ENCODE peak calls at places on chromosomes 12 and 14, in nine cellular contexts. C is AG09319, Y is CD14-positive monocyte, R is GM12864, N is endothelial cell, O is left ventricle myocardium inferior, A is cardiac fibroblast, S is Peyer's patch, H is type B pancreatic cell. F is an unnamed sample.

GRCh38 chr12:132416827-132417226 is 73.1 kb upstream of the FBRSL1 start:
- DNase-seq in C (no peak), Y (no peak), R (no peak), N (no peak), O (no peak), A (no peak), S (no peak), H (no peak), F (no peak)

GRCh38 chr12:95548056-95548538 is 3.2 kb downstream of the USP44 start:
- DNase-seq in C (no peak), Y (no peak), R (no peak), N (peak), O (peak), A (no peak), S (no peak), H (peak), F (peak)

GRCh38 chr12:95837240-95838038 is 21.3 kb upstream of the SNRPF start:
- DNase-seq in C (no peak), Y (no peak), R (no peak), N (no peak), O (no peak), A (no peak), S (no peak), H (no peak), F (no peak)

GRCh38 chr12:54624316-54625279 is 10.1 kb downstream of the LACRT start:
- DNase-seq in C (no peak), Y (no peak), R (no peak), N (no peak), O (no peak), A (peak), S (no peak), H (no peak), F (no peak)

GRCh38 chr14:36516719-36517241 is 3.3 kb downstream of the NKX2-1 start:
- DNase-seq in C (no peak), Y (no peak), R (no peak), N (no peak), O (no peak), A (no peak), S (no peak), H (no peak), F (no peak)

GRCh38 chr14:104473244-104473565 is 106.4 kb upstream of the C14orf180 start:
- DNase-seq in C (no peak), Y (no peak), R (no peak), N (no peak), O (no peak), A (no peak), S (no peak), H (no peak), F (no peak)

GRCh38 chr14:42459171-42459685 is 852.6 kb downstream of the LRFN5 start:
- DNase-seq in C (no peak), Y (no peak), R (no peak), N (no peak), O (no peak), A (no peak), S (no peak), H (no peak), F (no peak)

GRCh38 chr12:12216349-12217017 is 50.4 kb downstream of the LRP6 start:
- DNase-seq in C (no peak), Y (no peak), R (no peak), N (no peak), O (no peak), A (no peak), S (no peak), H (no peak), F (no peak)

GRCh38 chr12:32765906-32766305 is 10.2 kb upstream of the YARS2 start:
- DNase-seq in C (peak), Y (no peak), R (no peak), N (no peak), O (no peak), A (peak), S (no peak), H (no peak), F (no peak)

GRCh38 chr14:95319312-95320075 is at the start of gene CLMN:
- DNase-seq in C (no peak), Y (peak), R (no peak), N (peak), O (peak), A (peak), S (peak), H (no peak), F (peak)

GRCh38 chr12:105321125-105321524 is 9.4 kb upstream of the C12orf75 start:
- DNase-seq in C (no peak), Y (no peak), R (no peak), N (no peak), O (no peak), A (no peak), S (no peak), H (no peak), F (no peak)
- TF ChIP-seq CTCF in C (no peak), Y (no peak), R (peak), N (no peak), O (no peak), A (no peak), S (peak), H (no peak), F (no peak)

GRCh38 chr12:43462741-43463140 is 89.3 kb downstream of the ADAMTS20 start:
- DNase-seq in C (no peak), Y (no peak), R (no peak), N (no peak), O (no peak), A (no peak), S (no peak), H (no peak), F (no peak)
- TF ChIP-seq CTCF in C (no peak), Y (no peak), R (no peak), N (no peak), O (no peak), A (no peak), S (no peak), H (no peak), F (no peak)

DNA sequence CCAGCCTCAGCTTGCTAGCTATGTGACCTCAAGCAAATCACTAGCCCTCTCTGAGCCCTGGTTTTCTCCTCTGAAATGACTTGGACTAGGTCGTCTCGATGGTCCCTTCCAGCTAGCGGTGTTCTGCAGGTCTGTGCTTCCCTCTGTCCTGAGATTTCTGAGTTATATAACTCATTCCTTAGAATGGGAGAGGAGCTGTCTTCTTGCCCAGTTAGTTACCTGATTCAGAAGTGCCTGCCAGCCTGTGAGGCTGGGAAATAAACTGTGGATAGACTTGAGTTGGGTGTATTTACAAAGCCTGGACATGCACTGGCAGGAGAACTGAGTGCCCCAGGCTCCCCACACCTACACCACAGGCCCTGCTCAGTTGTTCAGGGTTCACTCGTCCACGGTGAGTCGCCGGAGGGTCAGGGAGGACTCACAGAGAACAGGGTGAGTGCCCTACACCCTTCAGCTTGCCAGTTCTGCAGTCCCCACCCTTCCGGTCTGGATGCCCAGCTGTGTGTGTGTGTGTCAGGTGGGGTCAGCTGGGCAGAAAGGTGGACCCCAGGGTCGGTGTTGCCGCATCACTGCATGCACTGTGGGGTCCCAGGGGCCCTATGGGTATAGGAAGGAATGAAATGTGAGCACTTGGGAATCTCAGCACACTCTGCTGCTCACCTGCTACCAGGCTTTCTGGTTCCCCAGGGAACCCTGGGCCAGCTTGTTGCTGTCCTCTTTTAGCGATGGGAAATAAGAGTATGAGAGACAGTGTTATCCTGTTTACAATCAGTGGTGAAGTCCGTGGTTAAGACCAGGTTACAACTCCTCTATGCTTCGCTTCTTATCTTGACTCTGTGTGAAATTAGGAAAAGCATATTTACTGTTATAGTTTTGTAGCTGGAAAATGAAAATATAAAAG is 348.2 kb downstream of the DPF3 start:
- DNase-seq in C (no peak), Y (no peak), R (no peak), N (no peak), O (no peak), A (no peak), S (peak), H (no peak), F (no peak)
- TF ChIP-seq CTCF in C (no peak), Y (no peak), R (no peak), N (no peak), O (no peak), A (no peak), S (no peak), H (no peak), F (no peak)

GRCh38 chr12:78916845-78917480 is 52.4 kb downstream of the SYT1 start:
- DNase-seq in C (no peak), Y (no peak), R (no peak), N (no peak), O (no peak), A (peak), S (no peak), H (no peak), F (no peak)
- TF ChIP-seq CTCF in C (no peak), Y (no peak), R (no peak), N (no peak), O (no peak), A (no peak), S (no peak), H (no peak), F (no peak)

DNA sequence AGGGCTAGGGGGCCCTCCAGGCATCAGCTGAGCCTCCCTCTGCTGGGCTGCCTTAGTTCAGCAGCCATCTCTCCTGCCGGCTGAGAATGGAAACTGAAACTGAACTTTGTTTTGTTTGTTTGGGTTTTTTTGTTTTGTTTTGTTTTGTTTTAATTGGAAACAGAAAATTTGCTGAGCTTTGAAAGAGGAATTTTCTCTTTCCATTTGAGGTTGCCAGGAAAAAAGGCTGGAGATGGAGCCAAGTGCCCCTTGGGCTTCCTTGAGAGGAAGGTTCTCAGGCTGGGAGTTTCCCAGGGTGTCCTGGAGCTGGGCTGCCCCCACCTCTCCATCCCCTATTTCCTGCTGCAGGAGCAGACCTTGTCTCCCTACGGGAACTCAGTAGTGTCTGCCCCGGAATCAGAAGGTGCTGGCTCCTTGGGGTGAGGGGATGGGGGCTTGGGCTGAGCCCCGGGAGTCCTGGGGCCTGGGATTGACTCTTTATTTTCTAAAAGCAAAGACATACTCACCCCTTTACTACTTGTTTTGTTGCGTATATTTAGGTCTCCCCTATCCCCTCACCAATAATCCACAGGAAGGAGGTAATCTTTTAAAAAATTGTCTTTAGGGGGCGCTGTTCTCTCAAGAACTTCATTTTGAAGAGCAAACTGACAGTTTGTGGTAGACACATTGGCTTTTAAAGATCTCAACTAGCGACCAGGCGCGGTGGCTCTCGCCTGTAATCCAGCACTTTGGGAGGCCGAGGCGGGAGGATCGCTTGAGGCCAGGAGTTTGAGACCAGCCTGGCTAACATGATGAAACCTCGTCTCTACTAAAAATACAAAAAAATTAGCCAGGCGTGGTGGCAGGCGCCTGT is 21.3 kb upstream of the OASL start:
- DNase-seq in C (peak), Y (peak), R (peak), N (peak), O (no peak), A (peak), S (peak), H (peak), F (no peak)
- TF ChIP-seq CTCF in C (peak), Y (peak), R (peak), N (peak), O (peak), A (peak), S (peak), H (peak), F (peak)

GRCh38 chr12:105234197-105234596 is 1.8 kb downstream of the APPL2 start:
- DNase-seq in C (no peak), Y (no peak), R (no peak), N (no peak), O (no peak), A (no peak), S (no peak), H (no peak), F (no peak)

GRCh38 chr12:105235299-105235746 is 651 bp downstream of the APPL2 start:
- DNase-seq in C (no peak), Y (no peak), R (no peak), N (no peak), O (no peak), A (no peak), S (no peak), H (no peak), F (no peak)

GRCh38 chr12:105233045-105233905 is 2.7 kb downstream of the APPL2 start:
- DNase-seq in C (no peak), Y (no peak), R (no peak), N (no peak), O (no peak), A (no peak), S (no peak), H (no peak), F (no peak)

GRCh38 chr12:105237671-105238070 is 1.7 kb upstream of the APPL2 start:
- DNase-seq in C (no peak), Y (no peak), R (no peak), N (no peak), O (no peak), A (no peak), S (no peak), H (no peak), F (no peak)

DNA sequence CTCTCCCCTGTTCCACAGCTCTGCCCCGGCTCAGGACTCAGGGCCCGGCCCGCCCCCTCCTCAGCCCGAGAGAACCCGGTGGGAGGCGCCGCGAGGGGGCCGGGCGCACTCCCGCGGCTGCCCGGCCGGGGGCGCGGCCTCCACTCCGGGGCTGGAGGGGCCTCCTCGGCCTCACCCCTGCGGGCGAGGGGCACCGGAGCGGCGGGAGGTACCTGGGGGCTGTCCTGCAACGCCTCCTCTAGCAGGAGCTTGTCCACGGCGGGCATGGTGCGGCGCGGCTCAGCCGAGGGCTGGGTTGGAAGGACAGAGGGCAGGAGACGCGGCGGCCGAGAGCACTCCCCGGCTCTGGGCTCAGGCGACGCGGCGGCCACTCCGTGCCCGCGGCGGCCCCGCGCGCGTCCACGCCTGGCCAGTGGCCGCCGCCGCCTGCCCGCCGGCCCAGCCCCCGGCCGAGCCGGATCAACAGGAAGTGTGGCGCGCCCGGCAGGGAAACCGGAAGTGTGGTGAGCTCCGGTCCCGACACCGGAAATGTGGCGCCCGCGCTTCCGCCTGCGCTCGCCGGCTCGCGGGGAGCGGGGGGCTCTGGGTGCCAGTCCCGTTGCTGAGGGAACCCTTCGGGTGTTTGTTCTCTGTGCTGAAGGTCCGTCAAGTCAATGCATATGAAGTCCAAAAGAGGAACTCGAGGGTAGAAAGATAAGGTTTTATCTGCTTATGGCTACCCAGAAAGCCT is at the start of gene APPL2:
- DNase-seq in C (peak), Y (peak), R (peak), N (peak), O (peak), A (peak), S (peak), H (peak), F (peak)
- TF ChIP-seq CTCF in C (no peak), Y (peak), R (peak), N (peak), O (peak), A (no peak), S (peak), H (peak), F (peak)

DNA sequence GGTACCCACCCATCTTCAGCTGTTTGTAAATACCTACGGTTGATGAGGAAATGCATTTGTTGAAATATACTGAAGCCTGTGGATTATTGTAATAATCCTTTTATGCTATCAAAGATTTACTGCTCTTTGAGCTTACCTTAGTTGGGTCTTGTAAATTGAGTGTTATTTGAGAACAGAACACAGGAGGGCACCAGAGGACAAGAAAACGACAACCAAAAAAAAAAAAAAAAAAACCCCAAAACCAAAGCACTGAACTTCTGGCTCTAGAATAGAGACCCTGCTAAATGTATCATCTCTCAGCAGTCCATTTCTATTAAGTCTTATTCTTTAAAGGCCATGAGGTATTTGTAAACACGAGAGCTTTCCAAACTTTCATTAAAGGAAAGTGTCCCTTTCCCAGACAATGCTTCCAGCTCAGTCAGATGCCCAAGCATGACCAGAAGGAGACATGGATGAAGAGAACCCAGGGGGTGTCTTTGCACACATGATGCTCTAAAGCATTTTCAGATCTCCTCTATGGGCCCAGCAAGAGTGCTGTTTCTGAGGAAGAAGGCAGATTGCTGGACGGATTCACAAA is 763.9 kb downstream of the NRXN3 start:
- DNase-seq in C (peak), Y (no peak), R (no peak), N (peak), O (no peak), A (peak), S (no peak), H (no peak), F (no peak)
- TF ChIP-seq CTCF in C (peak), Y (peak), R (peak), N (peak), O (peak), A (peak), S (peak), H (peak), F (peak)

DNA sequence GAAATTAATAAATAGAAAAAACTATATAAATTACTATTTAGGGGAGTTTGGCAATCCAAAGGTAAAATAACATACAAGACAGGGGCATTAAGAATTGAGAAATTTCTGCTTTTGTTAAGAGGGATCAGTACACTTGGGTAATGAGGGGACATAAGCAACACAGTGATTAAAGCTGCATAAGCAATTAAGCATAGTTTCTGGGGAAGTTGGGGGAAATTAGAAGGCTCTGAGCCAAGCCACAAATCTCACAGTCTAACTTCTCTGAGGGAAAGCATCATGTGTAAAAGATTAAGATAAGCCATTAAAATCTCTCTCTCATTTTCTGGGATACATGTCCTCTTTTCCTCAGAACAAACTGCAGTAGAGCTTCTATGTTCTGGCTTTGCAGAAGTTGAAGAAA is 533.9 kb upstream of the LRFN5 start:
- DNase-seq in C (no peak), Y (no peak), R (no peak), N (no peak), O (no peak), A (no peak), S (no peak), H (no peak), F (no peak)
- TF ChIP-seq CTCF in C (no peak), Y (no peak), R (no peak), N (no peak), O (no peak), A (no peak), S (no peak), H (no peak), F (no peak)

DNA sequence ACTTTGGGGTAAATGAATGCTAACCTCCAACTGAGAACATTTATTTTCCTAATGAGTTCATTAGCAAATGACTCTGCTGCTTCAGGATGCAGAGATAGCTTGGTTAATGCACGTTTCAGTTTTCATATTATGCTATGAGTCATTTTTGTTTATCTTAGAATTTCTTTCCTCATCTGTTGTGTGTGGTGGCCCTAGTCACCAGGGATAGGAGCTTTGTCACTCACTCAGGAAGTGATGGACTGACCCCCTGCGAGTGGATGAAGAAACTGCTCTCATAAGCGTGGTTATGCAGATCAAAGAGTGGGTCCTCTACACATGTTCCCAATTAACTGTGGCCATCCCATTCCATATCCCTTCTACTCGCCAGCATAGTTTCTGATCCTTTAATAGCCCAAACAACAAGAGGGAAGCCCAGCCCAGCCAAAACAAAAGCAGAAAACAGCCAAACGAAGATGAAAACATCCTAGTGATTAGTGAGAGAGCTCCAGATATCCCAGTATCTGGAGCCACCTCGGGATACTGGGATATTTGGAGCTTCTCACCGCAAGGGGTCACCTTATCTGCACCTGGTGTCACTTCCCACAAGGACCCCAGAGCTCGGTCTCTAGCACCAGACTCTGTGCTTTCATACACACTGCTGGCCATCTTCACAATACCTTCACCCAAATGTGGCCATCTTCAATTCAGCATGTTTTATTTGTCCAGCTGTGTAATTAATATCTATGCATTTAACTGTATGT is 8.6 kb downstream of the TC2N start:
- DNase-seq in C (peak), Y (no peak), R (no peak), N (no peak), O (no peak), A (peak), S (no peak), H (no peak), F (no peak)
- TF ChIP-seq CTCF in C (no peak), Y (no peak), R (no peak), N (no peak), O (no peak), A (peak), S (no peak), H (no peak), F (peak)